ENCODE peak calls at places on chromosomes 4 and X, in six cellular contexts. Q, C, L, D, U and S are unnamed samples.

GRCh38 chr4:124757121-124757520 is 44.6 kb upstream of the ANKRD50 start:
- DNase-seq in Q (no peak), C (no peak), L (no peak), D (no peak), U (no peak), S (no peak)

GRCh38 chr4:48243429-48243828 is 26.2 kb downstream of the TEC start:
- DNase-seq in Q (no peak), C (no peak), L (no peak), D (no peak), U (no peak), S (no peak)

GRCh38 chr4:149993030-149993429 is 85.2 kb upstream of the DCLK2 start:
- DNase-seq in Q (no peak), C (no peak), L (no peak), D (no peak), U (no peak), S (no peak)

GRCh38 chrX:19065535-19065934 is 56.7 kb downstream of the ADGRG2 start:
- DNase-seq in Q (no peak), C (no peak), L (no peak), D (no peak), U (no peak), S (no peak)

GRCh38 chr4:4472344-4472958 is 69.4 kb downstream of the STX18 start:
- DNase-seq in Q (no peak), C (no peak), L (no peak), D (no peak), U (no peak), S (no peak)

GRCh38 chrX:9829308-9830267 is 43.4 kb downstream of the SHROOM2 start:
- DNase-seq in Q (peak), C (no peak), L (no peak), D (peak), U (peak), S (peak)

GRCh38 chr4:137203601-137204000 is 328.7 kb downstream of the PCDH18 start:
- DNase-seq in Q (no peak), C (no peak), L (no peak), D (no peak), U (no peak), S (no peak)

GRCh38 chr4:133513891-133514290 is 364.8 kb downstream of the PCDH10 start:
- DNase-seq in Q (no peak), C (no peak), L (no peak), D (no peak), U (no peak), S (no peak)